ENCODE peak calls at places on chromosome 19, in five cellular contexts. K, F, A, M and B are unnamed samples. For H3K4me1, the result is how much of the 10 kb centered on the place peaks cover.

GRCh38 chr19:41748012-41748411 is 7.3 kb upstream of the CEACAM6 start:
- DNase-seq in K (no peak), A (no peak), F (no peak), M (no peak), B (no peak)

GRCh38 chr19:9751449-9751848 is 17.1 kb downstream of the ZNF846 start:
- DNase-seq in K (no peak), M (no peak), A (no peak), F (no peak), B (no peak)

GRCh38 chr19:32219881-32220552 is 125.4 kb upstream of the ZNF507 start:
- DNase-seq in A (no peak), M (no peak), F (no peak), K (no peak), B (no peak)

GRCh38 chr19:9881720-9882119 is 46.6 kb downstream of the PIN1 start:
- DNase-seq in M (peak), A (no peak), K (no peak), F (peak), B (no peak)

GRCh38 chr19:29545866-29546582 is 20.2 kb downstream of the VSTM2B start:
- DNase-seq in F (no peak), A (no peak), K (peak), M (no peak), B (no peak)

GRCh38 chr19:54154603-54155345 is 4.7 kb downstream of the LENG1 start:
- DNase-seq in M (no peak), K (no peak), F (no peak), A (no peak), B (no peak)

GRCh38 chr19:39998511-39998910 is 1.7 kb downstream of the ZNF546 start:
- DNase-seq in K (no peak), M (no peak), A (no peak), F (no peak), B (no peak)

GRCh38 chr19:6589711-6590457 is 1.1 kb downstream of the CD70 start:
- DNase-seq in K (no peak), M (no peak), A (no peak), F (no peak), B (no peak)

GRCh38 chr19:28427256-28428083 is 785.5 kb downstream of the UQCRFS1 start:
- DNase-seq in M (no peak), A (no peak), F (no peak), K (no peak), B (no peak)

GRCh38 chr19:40907968-40908735 is 26.1 kb upstream of the CYP2A7 start:
- DNase-seq in F (no peak), M (peak), A (peak), K (no peak), B (no peak)

GRCh38 chr19:56947206-56947605 is 106.7 kb upstream of the PEG3 start:
- DNase-seq in M (no peak), F (no peak), A (no peak), K (no peak), B (no peak)

GRCh38 chr19:53504903-53505302 is 33.0 kb upstream of the ZNF331 start:
- DNase-seq in F (no peak), A (no peak), K (peak), M (no peak), B (no peak)

GRCh38 chr19:50387176-50387867 is 3.2 kb downstream of the POLD1 start:
- DNase-seq in K (no peak), M (no peak), A (no peak), F (no peak), B (no peak)

GRCh38 chr19:29285878-29286277 is 72.9 kb upstream of the UQCRFS1 start:
- DNase-seq in M (no peak), K (no peak), A (no peak), F (no peak), B (no peak)

GRCh38 chr19:58037927-58038687 is 4.3 kb downstream of the ZSCAN1 start:
- DNase-seq in F (no peak), K (no peak), A (no peak), M (no peak), B (no peak)

GRCh38 chr19:19644054-19644388 is 564 bp upstream of the GMIP start:
- DNase-seq in M (no peak), K (no peak), A (no peak), F (no peak), B (no peak)

GRCh38 chr19:43570174-43570791 is 5.0 kb downstream of the XRCC1 start:
- DNase-seq in K (no peak), F (no peak), A (no peak), M (no peak), B (no peak)

GRCh38 chr19:2039082-2039958 is 11.7 kb downstream of the MKNK2 start:
- DNase-seq in F (no peak), K (no peak), M (no peak), A (no peak), B (no peak)

GRCh38 chr19:7851623-7852500 is 21.8 kb downstream of the EVI5L start:
- DNase-seq in K (no peak), M (no peak), A (no peak), F (no peak), B (no peak)

GRCh38 chr19:41955521-41955920 is 3.6 kb downstream of the RABAC1 start:
- DNase-seq in F (no peak), A (no peak), K (no peak), M (no peak), B (no peak)

GRCh38 chr19:33468361-33469170 is 53.0 kb downstream of the PEPD start:
- DNase-seq in M (no peak), F (no peak), A (no peak), K (no peak), B (no peak)

GRCh38 chr19:54674021-54674617 is 11.3 kb downstream of the LILRB4 start:
- DNase-seq in A (no peak), M (no peak), F (no peak), K (no peak), B (peak)

GRCh38 chr19:30011051-30011578 is 69.1 kb downstream of the URI1 start:
- DNase-seq in M (no peak), A (no peak), F (no peak), K (no peak), B (peak)

GRCh38 chr19:51702754-51703654 is 9.9 kb downstream of the SPACA6 start:
- DNase-seq in F (peak), A (peak), K (no peak), M (peak), B (peak)

GRCh38 chr19:28010656-28011055 is 1202.3 kb downstream of the UQCRFS1 start:
- DNase-seq in A (no peak), M (peak), F (no peak), K (no peak), B (no peak)

GRCh38 chr19:55353803-55354697 is 469 bp downstream of the COX6B2 start:
- DNase-seq in K (peak), F (peak), M (peak), A (peak), B (no peak)

GRCh38 chr19:4343056-4343844 is at the start of gene MPND:
- DNase-seq in A (peak), M (peak), K (peak), F (peak), B (no peak)

GRCh38 chr19:1882786-1883692 is 2.3 kb downstream of the ABHD17A start:
- DNase-seq in M (no peak), A (no peak), K (no peak), F (no peak), B (no peak)

GRCh38 chr19:21740559-21740958 is 26.8 kb downstream of the ZNF100 start:
- DNase-seq in M (no peak), A (no peak), F (no peak), K (no peak), B (no peak)

GRCh38 chr19:2514981-2515518 is 39.1 kb downstream of the GADD45B start:
- DNase-seq in M (no peak), K (no peak), A (no peak), F (no peak), B (no peak)

GRCh38 chr19:3285647-3286176 is 61.3 kb downstream of the CELF5 start:
- DNase-seq in K (no peak), A (peak), M (peak), F (no peak), B (no peak)

GRCh38 chr19:16031872-16032200 is 44.5 kb upstream of the TPM4 start:
- DNase-seq in A (no peak), M (no peak), K (no peak), F (no peak), B (no peak)

GRCh38 chr19:5092444-5092843 is 123.5 kb downstream of the KDM4B start:
- DNase-seq in A (no peak), K (no peak), M (no peak), F (no peak), B (no peak)

GRCh38 chr19:43594710-43595604 is 977 bp downstream of the IRGQ start:
- DNase-seq in A (peak), M (peak), F (peak), K (no peak), B (peak)

GRCh38 chr19:48247212-48247611 is 8.5 kb downstream of the CARD8 start:
- DNase-seq in M (no peak), F (no peak), A (no peak), K (no peak), B (no peak)
- H3K4me1 ChIP-seq in M (under half), F (under half), A (half or more), K (under half), B (under half)

GRCh38 chr19:44816301-44816700 is 7.4 kb downstream of the BCAM start:
- DNase-seq in F (no peak), M (no peak), K (no peak), A (no peak), B (no peak)

GRCh38 chr19:44814132-44814470 is 5.2 kb downstream of the BCAM start:
- DNase-seq in A (no peak), M (no peak), F (no peak), K (no peak), B (no peak)

GRCh38 chr19:44812142-44812718 is 3.3 kb downstream of the BCAM start:
- DNase-seq in M (no peak), A (no peak), K (no peak), F (no peak), B (no peak)

GRCh38 chr19:44813331-44814131 is 4.6 kb downstream of the BCAM start:
- DNase-seq in K (no peak), F (no peak), M (no peak), A (no peak), B (no peak)

GRCh38 chr19:44814517-44814916 is 5.6 kb downstream of the BCAM start:
- DNase-seq in A (no peak), F (no peak), M (no peak), K (no peak), B (no peak)
- H3K4me1 ChIP-seq in A (under half), F (under half), M (under half), K (under half), B (under half)

GRCh38 chr19:14611051-14611450 is 28.2 kb downstream of the CLEC17A start:
- DNase-seq in M (no peak), A (no peak), F (no peak), K (no peak), B (no peak)

GRCh38 chr19:14616310-14616870 is 33.5 kb downstream of the CLEC17A start:
- DNase-seq in F (no peak), A (no peak), M (no peak), K (no peak), B (no peak)

GRCh38 chr19:14612657-14613056 is 29.8 kb downstream of the CLEC17A start:
- DNase-seq in M (no peak), F (no peak), K (no peak), A (no peak), B (no peak)

GRCh38 chr19:14615628-14616027 is 32.7 kb downstream of the CLEC17A start:
- DNase-seq in K (no peak), M (no peak), A (no peak), F (no peak), B (no peak)

GRCh38 chr19:14614099-14614412 is 31.2 kb downstream of the CLEC17A start:
- DNase-seq in A (no peak), K (no peak), F (no peak), M (peak), B (no peak)
- H3K4me1 ChIP-seq in A (under half), K (under half), F (under half), M (under half), B (under half)

DNA sequence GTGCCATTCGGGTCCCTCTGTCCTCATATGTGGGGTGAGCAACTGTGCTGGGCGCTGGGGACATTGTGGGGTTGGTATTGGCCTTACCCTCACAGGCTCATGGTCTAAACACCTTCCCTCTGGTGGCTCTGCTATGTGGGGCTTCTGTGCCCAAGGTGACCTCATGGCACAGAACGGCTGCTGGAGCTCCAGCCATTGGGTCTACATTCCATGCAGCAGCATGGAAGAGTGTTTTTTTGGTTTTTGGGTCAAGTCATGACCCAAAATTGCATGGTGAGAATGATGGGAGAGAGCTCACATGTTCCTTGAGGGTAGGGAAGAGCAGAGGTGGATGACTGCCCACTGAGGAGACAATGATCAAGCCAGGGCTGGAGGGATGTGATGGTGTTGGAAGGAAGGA is 17.2 kb downstream of the PGLS start:
- DNase-seq in F (no peak), K (no peak), M (no peak), A (no peak), B (no peak)
- H3K4me1 ChIP-seq in F (under half), K (under half), M (under half), A (under half), B (under half)